ENCODE peak calls at places on chromosomes 4 and X, in ten cellular contexts. Z is cardiac muscle cell, S is mesenchymal stem cell, G is breast epithelium, Y is Peyer's patch, W is heart left ventricle, I is WERI-Rb-1, D is suprapubic skin, A is endothelial cell of umbilical vein, V is left lung. M is an unnamed sample.
A peak's percentile ranks its signal among the peaks of the same experiment; 100 is the strongest.

GRCh38 chr4:127103723-127104122 is 529.0 kb upstream of the INTU start:
- DNase-seq in Z (peak; percentile 53), S (no peak), V (no peak), G (peak; percentile 33), A (no peak), D (no peak), Y (no peak), W (no peak), I (no peak), M (no peak)

GRCh38 chrX:130878350-130879341 is 24.4 kb downstream of the ENOX2 start:
- DNase-seq in A (peak; percentile 35), G (peak; percentile 41), Z (peak; percentile 93), S (peak; percentile 70), W (peak; percentile 9), I (no peak), Y (no peak), D (no peak), V (no peak), M (no peak)

GRCh38 chr4:119286377-119287002 is 35.4 kb downstream of the FABP2 start:
- DNase-seq in W (peak; percentile 54), Y (peak; percentile 49), Z (peak; percentile 83), S (peak; percentile 68), D (no peak), V (no peak), I (no peak), G (no peak), A (peak; percentile 83), M (no peak)

GRCh38 chrX:134753185-134754008 is 95.1 kb upstream of the PLAC1 start:
- DNase-seq in I (peak; percentile 14), V (no peak), D (no peak), S (peak; percentile 48), A (peak; percentile 53), Y (no peak), Z (peak; percentile 71), G (no peak), W (no peak), M (no peak)

GRCh38 chr4:162952232-162952631 is 214.5 kb downstream of the NAF1 start:
- DNase-seq in D (no peak), A (no peak), W (no peak), Z (peak; percentile 5), V (no peak), S (no peak), G (no peak), Y (no peak), I (no peak), M (no peak)

GRCh38 chr4:163611172-163611571 is 116.7 kb downstream of the TMA16 start:
- DNase-seq in I (no peak), Y (no peak), W (no peak), Z (no peak), V (no peak), A (no peak), S (no peak), D (no peak), G (no peak), M (no peak)

GRCh38 chrX:13051529-13052172 is 7.2 kb upstream of the FAM9C start:
- DNase-seq in G (no peak), Y (no peak), D (no peak), V (no peak), I (no peak), Z (peak; percentile 57), A (peak; percentile 87), W (peak; percentile 44), S (no peak), M (no peak)

GRCh38 chrX:47078129-47079043 is at the start of gene RGN:
- DNase-seq in Z (no peak), S (no peak), Y (no peak), G (no peak), D (no peak), I (no peak), W (peak; percentile 22), A (no peak), V (no peak), M (peak; percentile 65)

GRCh38 chrX:108735087-108735679 is 1.2 kb downstream of the IRS4 start:
- DNase-seq in Y (no peak), I (no peak), G (no peak), Z (no peak), V (no peak), W (no peak), A (peak; percentile 1), D (no peak), S (no peak), M (peak; percentile 81)

DNA sequence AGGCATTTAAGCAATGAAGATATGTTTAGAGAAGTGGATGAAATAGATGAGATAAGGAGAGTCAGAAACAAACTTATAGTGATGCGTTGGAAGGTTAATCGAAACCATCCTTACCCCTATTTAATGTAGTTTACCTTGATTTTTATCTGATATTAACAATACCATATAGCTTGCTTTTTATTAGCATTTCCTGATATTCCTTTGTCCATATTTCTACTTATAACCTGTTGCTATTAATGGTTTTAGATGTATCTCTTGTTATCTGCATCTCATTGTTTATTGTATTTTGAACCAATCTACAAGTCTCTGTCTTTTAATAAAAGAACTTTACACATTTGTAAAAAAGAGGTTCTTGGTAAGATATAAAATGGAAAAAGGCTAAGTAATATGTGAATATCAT is 1.6 kb downstream of the TCEAL9 start:
- DNase-seq in I (no peak), Y (no peak), S (no peak), D (no peak), G (no peak), V (no peak), Z (no peak), A (no peak), W (no peak), M (no peak)
- H3K4me3 ChIP-seq in I (no peak overlapping the region), Y (no peak overlapping the region), S (peak overlapping the region; percentile 89), D (peak overlapping the region; percentile 66), G (peak overlapping the region; percentile 66), V (peak overlapping the region; percentile 53), Z (peak overlapping the region; percentile 99), A (no peak overlapping the region), W (no peak overlapping the region), M (peak overlapping the region; percentile 68)

DNA sequence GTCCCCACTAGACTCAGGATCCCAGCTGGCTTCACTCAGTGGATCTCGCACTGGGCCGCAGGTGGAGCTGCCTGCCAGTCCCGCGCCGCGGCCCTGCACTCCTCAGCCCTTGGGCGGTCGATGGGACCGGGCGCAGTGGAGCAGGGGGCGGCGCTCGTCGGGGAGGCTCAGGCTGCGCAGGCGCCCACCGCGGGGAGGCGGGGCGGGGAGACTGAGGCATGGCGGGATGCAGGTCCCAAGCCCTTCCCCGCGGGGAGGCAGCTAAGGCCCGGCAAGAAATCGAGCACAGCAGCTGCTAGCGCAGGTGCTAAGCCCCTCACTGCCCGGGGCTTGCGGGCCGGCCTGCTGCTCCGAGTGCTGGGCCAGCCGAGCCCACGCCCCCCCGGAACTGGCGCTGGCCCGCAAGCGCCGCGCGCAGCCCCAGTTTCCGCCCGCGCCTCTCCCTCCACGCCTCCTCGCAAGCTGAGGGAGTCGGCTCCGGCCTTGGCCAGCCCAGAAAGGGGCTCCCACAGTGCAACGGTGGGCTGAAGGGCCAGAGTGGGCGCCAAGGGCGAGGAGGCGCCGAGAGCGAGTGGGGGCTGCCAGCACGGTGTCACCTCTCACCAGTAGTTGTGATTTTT is 1038.0 kb downstream of the PCDH19 start:
- DNase-seq in D (no peak), V (no peak), I (no peak), Y (no peak), G (no peak), S (no peak), W (no peak), Z (no peak), A (no peak), M (no peak)
- H3K36me3 ChIP-seq in D (no peaks in the 10 kb centered on the region), V (no peaks in the 10 kb centered on the region), I (no peaks in the 10 kb centered on the region), Y (no peaks in the 10 kb centered on the region), G (no peaks in the 10 kb centered on the region), S (no peaks in the 10 kb centered on the region), W (no peaks in the 10 kb centered on the region), Z (no peaks in the 10 kb centered on the region), A (no peaks in the 10 kb centered on the region), M (no peaks in the 10 kb centered on the region)

GRCh38 chr4:104129243-104129642 is 365.5 kb downstream of the CXXC4 start:
- DNase-seq in D (no peak), V (no peak), A (no peak), S (no peak), G (no peak), Y (no peak), Z (no peak), W (no peak), I (no peak), M (no peak)
- H3K4me3 ChIP-seq in D (no peak overlapping the region), V (no peak overlapping the region), A (no peak overlapping the region), S (no peak overlapping the region), G (no peak overlapping the region), Y (no peak overlapping the region), Z (no peak overlapping the region), W (no peak overlapping the region), I (no peak overlapping the region), M (no peak overlapping the region)

GRCh38 chr4:86644892-86645291 is 50.8 kb downstream of the PTPN13 start:
- DNase-seq in A (no peak), Y (no peak), G (no peak), W (no peak), D (no peak), S (no peak), I (no peak), Z (no peak), V (no peak), M (no peak)
- H3K36me3 ChIP-seq in A (no peaks in the 10 kb centered on the region), Y (no peaks in the 10 kb centered on the region), G (no peaks in the 10 kb centered on the region), W (no peaks in the 10 kb centered on the region), D (no peaks in the 10 kb centered on the region), S (peaks cover 18% of the 10 kb centered on the region), I (peaks cover 19% of the 10 kb centered on the region), Z (peaks cover 3% of the 10 kb centered on the region), V (no peaks in the 10 kb centered on the region), M (no peaks in the 10 kb centered on the region)

GRCh38 chrX:118498755-118499154 is 3.1 kb downstream of the DOCK11 start:
- DNase-seq in I (no peak), W (no peak), Y (no peak), G (no peak), Z (no peak), A (no peak), D (no peak), S (no peak), V (no peak), M (no peak)
- H3K4me3 ChIP-seq in I (no peak overlapping the region), W (no peak overlapping the region), Y (no peak overlapping the region), G (no peak overlapping the region), Z (no peak overlapping the region), A (no peak overlapping the region), D (no peak overlapping the region), S (no peak overlapping the region), V (no peak overlapping the region), M (no peak overlapping the region)

GRCh38 chr4:10092481-10093272 is 23.9 kb downstream of the WDR1 start:
- DNase-seq in Y (no peak), S (no peak), W (no peak), I (no peak), V (no peak), D (no peak), G (no peak), Z (no peak), A (no peak), M (no peak)
- H3K36me3 ChIP-seq in Y (no peaks in the 10 kb centered on the region), S (peaks cover 86% of the 10 kb centered on the region), W (peaks cover 33% of the 10 kb centered on the region), I (peaks cover 100% of the 10 kb centered on the region), V (peaks cover 2% of the 10 kb centered on the region), D (peaks cover 78% of the 10 kb centered on the region), G (no peaks in the 10 kb centered on the region), Z (peaks cover 58% of the 10 kb centered on the region), A (peaks cover 27% of the 10 kb centered on the region), M (peaks cover 71% of the 10 kb centered on the region)

DNA sequence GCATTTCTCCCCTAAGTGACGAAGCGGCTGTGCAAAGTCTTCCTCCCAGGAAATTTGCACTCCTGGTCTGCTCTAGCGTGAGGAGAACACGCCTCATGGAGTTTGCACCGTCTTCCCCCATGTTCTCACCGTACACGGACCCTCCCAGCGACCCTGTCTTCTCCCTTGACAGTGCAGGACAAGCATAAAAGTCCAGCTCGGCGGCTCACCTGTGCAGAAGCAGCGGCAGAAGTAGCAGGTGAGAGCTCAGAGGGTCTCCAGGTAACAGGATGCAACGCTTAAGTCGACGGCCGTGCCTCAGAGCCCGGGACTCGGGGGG is 314 bp downstream of the P2RY8 start:
- DNase-seq in V (no peak), I (no peak), S (no peak), W (no peak), D (no peak), Y (no peak), Z (no peak), G (no peak), A (no peak), M (no peak)
- H3K4me3 ChIP-seq in V (peak overlapping the region; percentile 52), I (no peak overlapping the region), S (no peak overlapping the region), W (peak overlapping the region; percentile 11), D (peak overlapping the region; percentile 34), Y (peak overlapping the region; percentile 46), Z (no peak overlapping the region), G (peak overlapping the region; percentile 36), A (no peak overlapping the region), M (no peak overlapping the region)